ENCODE peak calls at places on chromosomes 1 and 21, in six cellular contexts. B is PC-3; G is GM20000; C is T-helper 2 cell; I is ovary; V is CD8-positive, alpha-beta T cell. E is an unnamed sample.
A peak's percentile ranks its signal among the peaks of the same experiment; 100 is the strongest.

GRCh38 chr1:5969168-5969567 is 23.1 kb downstream of the NPHP4 start:
- DNase-seq in B (no peak), C (no peak), V (no peak), G (no peak), I (no peak), E (no peak)

GRCh38 chr1:206575165-206575893 is 36.9 kb downstream of the EIF2D start:
- DNase-seq in C (no peak), I (no peak), G (peak; percentile 40), B (no peak), V (no peak), E (no peak)

GRCh38 chr1:229117664-229118300 is 153.1 kb upstream of the RAB4A start:
- DNase-seq in G (no peak), I (peak; percentile 86), V (no peak), C (no peak), B (peak; percentile 68), E (no peak)

GRCh38 chr1:182143825-182144661 is 82.5 kb upstream of the ZNF648 start:
- DNase-seq in B (peak; percentile 31), G (no peak), I (peak; percentile 86), C (no peak), V (no peak), E (no peak)

GRCh38 chr1:170182442-170182841 is 36.7 kb downstream of the NTMT2 start:
- DNase-seq in V (no peak), I (no peak), C (no peak), B (no peak), G (no peak), E (no peak)

GRCh38 chr1:54709547-54710292 is 5.9 kb upstream of the TTC4 start:
- DNase-seq in V (no peak), C (no peak), I (no peak), G (no peak), B (no peak), E (no peak)

GRCh38 chr1:14733053-14733778 is 134.7 kb downstream of the KAZN start:
- DNase-seq in I (no peak), V (no peak), C (no peak), B (no peak), G (peak; percentile 46), E (no peak)

GRCh38 chr1:31755197-31755611 is 8.9 kb downstream of the ADGRB2 start:
- DNase-seq in G (no peak), C (no peak), V (no peak), B (no peak), I (no peak), E (no peak)

GRCh38 chr1:97989094-97989680 is 68.4 kb upstream of the DPYD start:
- DNase-seq in B (peak; percentile 70), V (no peak), C (no peak), G (no peak), I (no peak), E (no peak)

GRCh38 chr1:161849518-161849917 is 83.4 kb downstream of the ATF6 start:
- DNase-seq in B (peak; percentile 12), V (no peak), I (no peak), G (no peak), C (no peak), E (no peak)

GRCh38 chr1:184851822-184852746 is 97.4 kb upstream of the EDEM3 start:
- DNase-seq in B (no peak), V (no peak), G (no peak), I (no peak), C (no peak), E (no peak)

GRCh38 chr1:195939844-195940243 is 668.4 kb downstream of the KCNT2 start:
- DNase-seq in I (no peak), G (no peak), C (no peak), B (peak; percentile 42), V (no peak), E (no peak)

GRCh38 chr1:160101037-160101716 is 2.8 kb upstream of the IGSF8 start:
- DNase-seq in C (peak; percentile 33), I (peak; percentile 86), G (peak; percentile 82), B (peak; percentile 85), V (peak; percentile 49), E (peak; percentile 60)

GRCh38 chr1:165717918-165718515 is 19.7 kb upstream of the ALDH9A1 start:
- DNase-seq in V (no peak), B (peak; percentile 82), G (peak; percentile 66), C (no peak), I (no peak), E (no peak)

GRCh38 chr1:39542924-39543323 is 33.7 kb downstream of the PABPC4 start:
- DNase-seq in G (no peak), B (no peak), C (no peak), V (no peak), I (no peak), E (no peak)

GRCh38 chr21:30072496-30072895 is 94.1 kb downstream of the CLDN17 start:
- DNase-seq in G (no peak), I (no peak), B (peak; percentile 72), C (no peak), V (no peak), E (no peak)

GRCh38 chr1:2155788-2156187 is 38.8 kb downstream of the FAAP20 start:
- DNase-seq in V (no peak), C (no peak), I (no peak), B (no peak), G (no peak), E (no peak)

GRCh38 chr1:33004628-33005027 is 32.1 kb downstream of the AK2 start:
- DNase-seq in G (no peak), V (no peak), C (no peak), B (peak; percentile 41), I (no peak), E (no peak)

GRCh38 chr1:209652121-209652742 is at the start of gene LAMB3:
- DNase-seq in B (peak; percentile 94), V (no peak), C (no peak), I (no peak), G (no peak), E (no peak)

GRCh38 chr1:47797555-47797954 is 199.6 kb downstream of the TRABD2B start:
- DNase-seq in I (no peak), B (no peak), V (no peak), C (no peak), G (no peak), E (no peak)

GRCh38 chr1:71294178-71294577 is 213.3 kb upstream of the ZRANB2 start:
- DNase-seq in I (no peak), B (no peak), V (no peak), C (no peak), G (no peak), E (no peak)

GRCh38 chr1:58929667-58930325 is 145.9 kb upstream of the JUN start:
- DNase-seq in C (no peak), V (no peak), B (peak; percentile 60), I (no peak), G (no peak), E (peak; percentile 60)

GRCh38 chr1:52554756-52555155 is 1.9 kb upstream of the TUT4 start:
- DNase-seq in V (no peak), B (no peak), C (no peak), G (no peak), I (no peak), E (no peak)

GRCh38 chr1:167752219-167752985 is 30.6 kb downstream of the MPZL1 start:
- DNase-seq in G (no peak), I (no peak), V (no peak), C (no peak), B (peak; percentile 41), E (no peak)